ENCODE peak calls at places on chromosomes 3 and 15, in four cellular contexts. T is T follicular helper cell, X is NCI-H226, A is bronchial epithelial cell. I is an unnamed sample.

GRCh38 chr3:53250881-53251605 is 4.8 kb downstream of the TKT start:
- DNase-seq in X (no peak), T (no peak), A (no peak), I (no peak)

GRCh38 chr15:37581866-37582532 is 352.4 kb upstream of the TMCO5A start:
- DNase-seq in A (no peak), X (no peak), T (no peak), I (no peak)

GRCh38 chr15:99438691-99439523 is 126.9 kb upstream of the MEF2A start:
- DNase-seq in T (no peak), X (no peak), A (no peak), I (no peak)

GRCh38 chr3:71930056-71930991 is 145.4 kb upstream of the PROK2 start:
- DNase-seq in A (peak; percentile 82), T (no peak), X (peak; percentile 74), I (no peak)

GRCh38 chr3:106068795-106069194 is 200.0 kb upstream of the CBLB start:
- DNase-seq in A (no peak), X (no peak), T (no peak), I (no peak)

GRCh38 chr3:169923189-169923588 is 11.8 kb downstream of the SAMD7 start:
- DNase-seq in X (no peak), T (no peak), A (no peak), I (no peak)

GRCh38 chr3:5517921-5518320 is 330.4 kb downstream of the EDEM1 start:
- DNase-seq in X (no peak), T (no peak), A (no peak), I (no peak)

GRCh38 chr3:64224826-64225606 is at the start of gene PRICKLE2:
- DNase-seq in T (no peak), X (no peak), A (no peak), I (no peak)

GRCh38 chr3:186915808-186916796 is 14.2 kb upstream of the ST6GAL1 start:
- DNase-seq in T (no peak), A (peak; percentile 57), X (no peak), I (peak; percentile 70)